ENCODE peak calls at places on chromosome 19, in seven cellular contexts. One of them, this sample, is unnamed.

GRCh38 chr19:3670796-3671679 is 29.2 kb downstream of the PIP5K1C start:
- DNase-seq in HCT116: no peak
- DNase-seq in K562: peak; percentile 88
- DNase-seq in HepG2: no peak
- DNase-seq in HEK293T: no peak
- DNase-seq in H1: no peak
- DNase-seq in GM12878: no peak
- DNase-seq in this sample: no peak

GRCh38 chr19:27859689-27860088 is 1353.3 kb downstream of the UQCRFS1 start:
- DNase-seq in HEK293T: no peak
- DNase-seq in K562: no peak
- DNase-seq in HepG2: no peak
- DNase-seq in GM12878: no peak
- DNase-seq in HCT116: no peak
- DNase-seq in H1: no peak
- DNase-seq in this sample: no peak

GRCh38 chr19:18433735-18434398 is 4.1 kb downstream of the ISYNA1 start:
- DNase-seq in HCT116: no peak
- DNase-seq in GM12878: no peak
- DNase-seq in K562: peak; percentile 79
- DNase-seq in HepG2: no peak
- DNase-seq in H1: peak; percentile 82
- DNase-seq in HEK293T: no peak
- DNase-seq in this sample: peak; percentile 76

GRCh38 chr19:17743874-17744273 is 7.4 kb upstream of the FCHO1 start:
- DNase-seq in HCT116: no peak
- DNase-seq in H1: no peak
- DNase-seq in HEK293T: no peak
- DNase-seq in HepG2: no peak
- DNase-seq in K562: peak; percentile 57
- DNase-seq in GM12878: no peak
- DNase-seq in this sample: no peak

GRCh38 chr19:1618157-1619093 is 13.2 kb upstream of the UQCR11 start:
- DNase-seq in K562: peak; percentile 47
- DNase-seq in HepG2: peak; percentile 41
- DNase-seq in GM12878: no peak
- DNase-seq in H1: peak; percentile 73
- DNase-seq in HCT116: peak; percentile 29
- DNase-seq in HEK293T: peak; percentile 54
- DNase-seq in this sample: peak; percentile 72

GRCh38 chr19:38596057-38596981 is 21.4 kb downstream of the MAP4K1 start:
- DNase-seq in GM12878: no peak
- DNase-seq in HEK293T: peak; percentile 92
- DNase-seq in HCT116: peak; percentile 71
- DNase-seq in K562: peak; percentile 95
- DNase-seq in HepG2: peak; percentile 20
- DNase-seq in H1: peak; percentile 100
- DNase-seq in this sample: peak; percentile 98

GRCh38 chr19:4795400-4795799 is 3.9 kb downstream of the FEM1A start:
- DNase-seq in HEK293T: no peak
- DNase-seq in K562: no peak
- DNase-seq in HepG2: no peak
- DNase-seq in H1: no peak
- DNase-seq in GM12878: no peak
- DNase-seq in HCT116: no peak
- DNase-seq in this sample: no peak

GRCh38 chr19:4100647-4101495 is 23.1 kb downstream of the MAP2K2 start:
- DNase-seq in GM12878: no peak
- DNase-seq in K562: no peak
- DNase-seq in HEK293T: no peak
- DNase-seq in HepG2: no peak
- DNase-seq in H1: no peak
- DNase-seq in HCT116: no peak
- DNase-seq in this sample: no peak

GRCh38 chr19:39871362-39871761 is 25.2 kb upstream of the FBL start:
- DNase-seq in GM12878: no peak
- DNase-seq in K562: no peak
- DNase-seq in HepG2: no peak
- DNase-seq in H1: no peak
- DNase-seq in HCT116: no peak
- DNase-seq in HEK293T: no peak
- DNase-seq in this sample: no peak

GRCh38 chr19:43678512-43678911 is 8.5 kb upstream of the PLAUR start:
- DNase-seq in HEK293T: no peak
- DNase-seq in K562: no peak
- DNase-seq in HCT116: no peak
- DNase-seq in H1: no peak
- DNase-seq in GM12878: no peak
- DNase-seq in HepG2: no peak
- DNase-seq in this sample: no peak

GRCh38 chr19:10408511-10409291 is 5.4 kb upstream of the CDC37 start:
- DNase-seq in HEK293T: no peak
- DNase-seq in HCT116: no peak
- DNase-seq in H1: no peak
- DNase-seq in GM12878: no peak
- DNase-seq in HepG2: no peak
- DNase-seq in K562: no peak
- DNase-seq in this sample: no peak

GRCh38 chr19:27792576-27793127 is 1420.3 kb downstream of the UQCRFS1 start:
- DNase-seq in K562: no peak
- DNase-seq in H1: no peak
- DNase-seq in HEK293T: no peak
- DNase-seq in HCT116: no peak
- DNase-seq in GM12878: no peak
- DNase-seq in HepG2: no peak
- DNase-seq in this sample: no peak

GRCh38 chr19:43300206-43300605 is 30.9 kb upstream of the PSG9 start:
- DNase-seq in K562: no peak
- DNase-seq in HepG2: no peak
- DNase-seq in GM12878: no peak
- DNase-seq in HEK293T: no peak
- DNase-seq in HCT116: no peak
- DNase-seq in H1: no peak
- DNase-seq in this sample: no peak

GRCh38 chr19:31178833-31179470 is 170.3 kb downstream of the TSHZ3 start:
- DNase-seq in HepG2: no peak
- DNase-seq in HEK293T: no peak
- DNase-seq in GM12878: no peak
- DNase-seq in K562: no peak
- DNase-seq in H1: no peak
- DNase-seq in HCT116: no peak
- DNase-seq in this sample: no peak

GRCh38 chr19:51602189-51602854 is 27.9 kb downstream of the SIGLEC5 start:
- DNase-seq in K562: no peak
- DNase-seq in H1: no peak
- DNase-seq in GM12878: no peak
- DNase-seq in HCT116: no peak
- DNase-seq in HEK293T: no peak
- DNase-seq in HepG2: no peak
- DNase-seq in this sample: no peak

GRCh38 chr19:5113101-5113557 is 144.2 kb downstream of the KDM4B start:
- DNase-seq in GM12878: no peak
- DNase-seq in HEK293T: no peak
- DNase-seq in K562: no peak
- DNase-seq in H1: no peak
- DNase-seq in HCT116: no peak
- DNase-seq in HepG2: no peak
- DNase-seq in this sample: no peak

GRCh38 chr19:47509973-47510372 is 4.9 kb downstream of the NAPA start:
- DNase-seq in HepG2: no peak
- DNase-seq in HCT116: no peak
- DNase-seq in HEK293T: no peak
- DNase-seq in H1: no peak
- DNase-seq in K562: no peak
- DNase-seq in GM12878: no peak
- DNase-seq in this sample: no peak

GRCh38 chr19:51138549-51138979 is 3.5 kb upstream of the SIGLEC7 start:
- DNase-seq in HCT116: no peak
- DNase-seq in HEK293T: no peak
- DNase-seq in H1: no peak
- DNase-seq in HepG2: no peak
- DNase-seq in K562: no peak
- DNase-seq in GM12878: no peak
- DNase-seq in this sample: no peak

GRCh38 chr19:45200614-45201013 is 22.0 kb downstream of the BLOC1S3 start:
- DNase-seq in GM12878: no peak
- DNase-seq in H1: peak; percentile 69
- DNase-seq in HepG2: peak; percentile 62
- DNase-seq in HEK293T: no peak
- DNase-seq in HCT116: no peak
- DNase-seq in K562: peak; percentile 73
- DNase-seq in this sample: peak; percentile 75

GRCh38 chr19:27774337-27774736 is 1438.6 kb downstream of the UQCRFS1 start:
- DNase-seq in K562: peak; percentile 19
- DNase-seq in HepG2: no peak
- DNase-seq in GM12878: no peak
- DNase-seq in H1: peak; percentile 77
- DNase-seq in HCT116: no peak
- DNase-seq in HEK293T: peak; percentile 19
- DNase-seq in this sample: peak; percentile 29

GRCh38 chr19:14113762-14114414 is 3.7 kb downstream of the PRKACA start:
- DNase-seq in HCT116: peak; percentile 87
- DNase-seq in H1: peak; percentile 80
- DNase-seq in K562: peak; percentile 91
- DNase-seq in HEK293T: peak; percentile 38
- DNase-seq in GM12878: no peak
- DNase-seq in HepG2: no peak
- DNase-seq in this sample: peak; percentile 74

GRCh38 chr19:13887039-13887438 is 10.1 kb downstream of the NANOS3 start:
- DNase-seq in HCT116: no peak
- DNase-seq in K562: peak; percentile 29
- DNase-seq in H1: no peak
- DNase-seq in HepG2: no peak
- DNase-seq in HEK293T: no peak
- DNase-seq in GM12878: no peak
- DNase-seq in this sample: no peak

DNA sequence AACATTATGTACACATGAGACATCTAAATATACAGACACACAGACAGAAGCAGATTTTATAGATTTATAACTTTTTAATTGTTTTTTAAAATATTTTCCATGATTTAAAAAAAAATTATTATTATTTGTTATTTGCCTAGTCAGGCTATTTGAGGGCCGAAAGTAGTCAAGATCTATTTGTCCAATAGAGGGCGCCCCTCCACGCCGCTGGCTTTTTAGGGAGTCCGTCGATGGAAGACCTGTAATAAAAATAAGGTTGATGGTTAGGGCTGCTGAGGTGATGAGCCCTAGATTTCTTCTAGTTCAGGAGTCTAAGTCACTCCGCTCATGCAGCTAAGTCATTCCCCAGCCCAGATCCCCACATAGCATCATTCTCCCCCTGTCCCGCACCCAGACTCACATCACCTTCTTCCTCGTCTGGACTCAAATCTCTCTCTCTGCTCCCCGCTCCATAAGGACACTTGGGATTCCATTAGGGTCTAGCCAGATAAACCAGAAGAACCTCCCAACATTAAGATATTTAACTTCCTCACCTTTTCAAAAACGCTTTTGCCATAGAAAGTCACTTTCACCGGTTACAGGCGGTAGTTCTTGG is 33.9 kb upstream of the CEACAM21 start:
- DNase-seq in HepG2: peak; percentile 31
- DNase-seq in GM12878: no peak
- DNase-seq in HEK293T: peak; percentile 50
- DNase-seq in HCT116: peak; percentile 36
- DNase-seq in K562: peak; percentile 76
- DNase-seq in H1: peak; percentile 87
- DNase-seq in this sample: peak; percentile 81
- TF ChIP-seq SP1 in HepG2: no peak
- TF ChIP-seq SP1 in GM12878: no peak
- TF ChIP-seq SP1 in HEK293T: no peak
- TF ChIP-seq SP1 in HCT116: no peak
- TF ChIP-seq SP1 in K562: no peak
- TF ChIP-seq SP1 in H1: no peak
- TF ChIP-seq SP1 in this sample: no peak

GRCh38 chr19:55452381-55453325 is 8.8 kb downstream of the ISOC2 start:
- DNase-seq in HEK293T: peak; percentile 88
- DNase-seq in H1: peak; percentile 95
- DNase-seq in HCT116: no peak
- DNase-seq in GM12878: no peak
- DNase-seq in HepG2: peak; percentile 44
- DNase-seq in K562: peak; percentile 97
- DNase-seq in this sample: peak; percentile 95

GRCh38 chr19:55455576-55456235 is 5.7 kb downstream of the ISOC2 start:
- DNase-seq in K562: no peak
- DNase-seq in H1: no peak
- DNase-seq in HepG2: no peak
- DNase-seq in HCT116: no peak
- DNase-seq in HEK293T: no peak
- DNase-seq in GM12878: no peak
- DNase-seq in this sample: no peak

GRCh38 chr19:55454787-55455243 is 6.6 kb downstream of the ISOC2 start:
- DNase-seq in K562: peak; percentile 77
- DNase-seq in H1: peak; percentile 83
- DNase-seq in HEK293T: peak; percentile 59
- DNase-seq in HepG2: peak; percentile 34
- DNase-seq in HCT116: no peak
- DNase-seq in GM12878: no peak
- DNase-seq in this sample: peak; percentile 83

GRCh38 chr19:55451522-55452380 is 8.7 kb upstream of the SHISA7 start:
- DNase-seq in K562: peak; percentile 44
- DNase-seq in GM12878: no peak
- DNase-seq in H1: peak; percentile 73
- DNase-seq in HEK293T: no peak
- DNase-seq in HepG2: no peak
- DNase-seq in HCT116: no peak
- DNase-seq in this sample: no peak

GRCh38 chr19:55453861-55454260 is 7.6 kb downstream of the ISOC2 start:
- DNase-seq in HepG2: no peak
- DNase-seq in HEK293T: no peak
- DNase-seq in GM12878: no peak
- DNase-seq in K562: no peak
- DNase-seq in H1: no peak
- DNase-seq in HCT116: no peak
- DNase-seq in this sample: no peak
- TF ChIP-seq SP1 in HepG2: no peak
- TF ChIP-seq SP1 in HEK293T: no peak
- TF ChIP-seq SP1 in GM12878: no peak
- TF ChIP-seq SP1 in K562: no peak
- TF ChIP-seq SP1 in H1: no peak
- TF ChIP-seq SP1 in HCT116: no peak
- TF ChIP-seq SP1 in this sample: no peak

DNA sequence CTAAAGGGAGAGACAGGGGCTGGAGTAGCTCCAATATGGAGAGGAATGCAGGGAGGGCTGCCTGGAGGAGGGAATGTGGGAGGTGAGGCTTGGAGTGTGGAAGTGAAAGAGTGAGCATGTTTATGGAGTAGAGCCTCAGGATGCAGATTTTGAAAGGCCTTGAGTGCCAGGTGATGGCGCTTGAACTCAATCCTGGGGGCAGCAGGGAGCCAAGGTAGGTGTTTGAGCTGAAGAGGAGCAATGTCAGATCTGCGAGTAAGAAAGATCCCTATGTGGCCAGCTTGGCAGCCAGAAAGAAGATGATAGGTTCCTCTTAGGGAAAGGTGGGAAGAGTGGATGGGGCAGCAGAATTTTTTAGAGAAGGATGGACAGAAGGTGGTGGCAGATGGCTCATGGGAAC is 40.3 kb downstream of the CYP4F22 start:
- DNase-seq in HepG2: no peak
- DNase-seq in HCT116: no peak
- DNase-seq in H1: no peak
- DNase-seq in HEK293T: no peak
- DNase-seq in K562: no peak
- DNase-seq in GM12878: no peak
- DNase-seq in this sample: no peak
- TF ChIP-seq SP1 in HepG2: no peak
- TF ChIP-seq SP1 in HCT116: no peak
- TF ChIP-seq SP1 in H1: no peak
- TF ChIP-seq SP1 in HEK293T: no peak
- TF ChIP-seq SP1 in K562: no peak
- TF ChIP-seq SP1 in GM12878: no peak
- TF ChIP-seq SP1 in this sample: no peak

GRCh38 chr19:16062789-16063188 is 13.5 kb upstream of the TPM4 start:
- DNase-seq in H1: peak; percentile 91
- DNase-seq in GM12878: no peak
- DNase-seq in K562: peak; percentile 74
- DNase-seq in HepG2: no peak
- DNase-seq in HEK293T: peak; percentile 70
- DNase-seq in HCT116: no peak
- DNase-seq in this sample: peak; percentile 84
- TF ChIP-seq SP1 in H1: no peak
- TF ChIP-seq SP1 in GM12878: no peak
- TF ChIP-seq SP1 in K562: no peak
- TF ChIP-seq SP1 in HepG2: no peak
- TF ChIP-seq SP1 in HEK293T: no peak
- TF ChIP-seq SP1 in HCT116: no peak
- TF ChIP-seq SP1 in this sample: no peak